ENCODE peak calls at places on chromosomes 16 and 17, in eight cellular contexts. W is fibroblast of lung, I is HCT116, A is neural progenitor cell, Z is mammary epithelial cell, L is GM12878, V is astrocyte, R is PC-3. G is an unnamed sample.
A peak's percentile ranks its signal among the peaks of the same experiment; 100 is the strongest.

GRCh38 chr17:27855454-27855853 is 37.7 kb downstream of the LYRM9 start:
- DNase-seq in W (no peak), I (no peak), A (no peak), Z (no peak), L (no peak), V (no peak), R (no peak), G (no peak)

GRCh38 chr17:58184308-58184985 is 8.1 kb upstream of the EPX start:
- DNase-seq in W (peak; percentile 86), I (peak; percentile 55), A (peak; percentile 27), Z (peak; percentile 91), L (no peak), V (peak; percentile 81), R (peak; percentile 81), G (no peak)

GRCh38 chr17:78272181-78272913 is 40.9 kb downstream of the TMEM235 start:
- DNase-seq in W (peak; percentile 46), I (no peak), A (peak; percentile 65), Z (peak; percentile 99), L (no peak), V (peak; percentile 40), R (peak; percentile 47), G (no peak)

GRCh38 chr16:50671644-50672260 is 9.4 kb downstream of the SNX20 start:
- DNase-seq in W (no peak), I (peak; percentile 64), A (peak; percentile 52), Z (peak; percentile 26), L (no peak), V (no peak), R (peak; percentile 48), G (no peak)

GRCh38 chr16:67672739-67673662 is 6.4 kb downstream of the C16orf86 start:
- DNase-seq in W (peak; percentile 65), I (peak; percentile 42), A (peak; percentile 80), Z (peak; percentile 39), L (no peak), V (peak; percentile 47), R (peak; percentile 59), G (no peak)

GRCh38 chr17:72205801-72206200 is 85.0 kb downstream of the SOX9 start:
- DNase-seq in W (no peak), I (no peak), A (no peak), Z (no peak), L (no peak), V (no peak), R (no peak), G (no peak)

GRCh38 chr17:83103200-83103937 is 24.0 kb downstream of the METRNL start:
- DNase-seq in W (no peak), I (peak; percentile 66), A (peak; percentile 77), Z (no peak), L (no peak), V (no peak), R (peak; percentile 73), G (no peak)

GRCh38 chr17:11446316-11446715 is 152.0 kb upstream of the DNAH9 start:
- DNase-seq in W (no peak), I (no peak), A (no peak), Z (no peak), L (no peak), V (no peak), R (no peak), G (no peak)

GRCh38 chr17:30200086-30200485 is 35.4 kb downstream of the SLC6A4 start:
- DNase-seq in W (no peak), I (no peak), A (no peak), Z (no peak), L (no peak), V (no peak), R (no peak), G (no peak)

GRCh38 chr17:45577571-45578279 is 87.2 kb upstream of the PLEKHM1 start:
- DNase-seq in W (no peak), I (no peak), A (no peak), Z (no peak), L (no peak), V (no peak), R (no peak), G (no peak)

GRCh38 chr16:88453621-88454314 is 688 bp downstream of the ZFPM1 start:
- DNase-seq in W (no peak), I (no peak), A (peak; percentile 52), Z (peak; percentile 23), L (no peak), V (no peak), R (no peak), G (no peak)

GRCh38 chr16:59886021-59886420 is 1151.9 kb upstream of the GOT2 start:
- DNase-seq in W (peak; percentile 93), I (no peak), A (no peak), Z (peak; percentile 73), L (no peak), V (peak; percentile 92), R (peak; percentile 46), G (peak; percentile 28)

GRCh38 chr17:42560246-42560645 is 1.7 kb upstream of the COASY start:
- DNase-seq in W (no peak), I (no peak), A (no peak), Z (no peak), L (no peak), V (no peak), R (no peak), G (no peak)

GRCh38 chr17:1967092-1967662 is 58.0 kb downstream of the RTN4RL1 start:
- DNase-seq in W (no peak), I (no peak), A (peak; percentile 25), Z (no peak), L (no peak), V (no peak), R (no peak), G (no peak)

GRCh38 chr17:56297142-56297541 is 143.9 kb downstream of the ANKFN1 start:
- DNase-seq in W (peak; percentile 57), I (no peak), A (no peak), Z (no peak), L (no peak), V (peak; percentile 35), R (no peak), G (no peak)

GRCh38 chr16:28616636-28617035 is 6.8 kb upstream of the SULT1A1 start:
- DNase-seq in W (no peak), I (no peak), A (no peak), Z (no peak), L (no peak), V (no peak), R (no peak), G (peak; percentile 56)

GRCh38 chr16:65781363-65781762 is 585.1 kb upstream of the CDH5 start:
- DNase-seq in W (peak; percentile 61), I (no peak), A (no peak), Z (no peak), L (no peak), V (peak; percentile 46), R (no peak), G (no peak)
- H3K9ac ChIP-seq in W (no peak overlapping the region), I (no peak overlapping the region), A (no peak overlapping the region), Z (no peak overlapping the region), L (no peak overlapping the region), V (no peak overlapping the region), R (no peak overlapping the region), G (no peak overlapping the region)

GRCh38 chr16:798666-799065 is 1.9 kb downstream of the GNG13 start:
- DNase-seq in W (no peak), I (no peak), A (no peak), Z (no peak), L (no peak), V (no peak), R (no peak), G (no peak)

GRCh38 chr16:799111-799947 is 1.2 kb downstream of the GNG13 start:
- DNase-seq in W (no peak), I (no peak), A (no peak), Z (no peak), L (no peak), V (no peak), R (no peak), G (no peak)

GRCh38 chr16:801584-802363 is 1.2 kb upstream of the GNG13 start:
- DNase-seq in W (no peak), I (no peak), A (no peak), Z (no peak), L (no peak), V (no peak), R (no peak), G (no peak)

GRCh38 chr16:800834-801488 is 427 bp upstream of the GNG13 start:
- DNase-seq in W (no peak), I (no peak), A (no peak), Z (no peak), L (no peak), V (no peak), R (no peak), G (no peak)

GRCh38 chr16:799948-800833 is at the start of gene GNG13:
- DNase-seq in W (no peak), I (no peak), A (peak; percentile 84), Z (no peak), L (no peak), V (no peak), R (no peak), G (no peak)
- TF ChIP-seq EZH2 in W (peak; percentile 88), I (no peak), A (no peak), Z (peak; percentile 36), L (no peak), V (peak; percentile 91), R (no peak), G (no peak)

GRCh38 chr16:1942810-1943726 is at the start of gene MSRB1:
- DNase-seq in W (peak; percentile 95), I (peak; percentile 95), A (peak; percentile 100), Z (peak; percentile 97), L (peak; percentile 91), V (peak; percentile 90), R (peak; percentile 96), G (peak; percentile 83)

GRCh38 chr16:1940273-1941161 is 2.5 kb downstream of the MSRB1 start:
- DNase-seq in W (no peak), I (no peak), A (no peak), Z (no peak), L (no peak), V (no peak), R (no peak), G (no peak)

GRCh38 chr16:1938910-1939309 is 4.1 kb downstream of the MSRB1 start:
- DNase-seq in W (no peak), I (no peak), A (no peak), Z (no peak), L (no peak), V (no peak), R (no peak), G (no peak)

GRCh38 chr16:1941924-1942809 is 832 bp downstream of the MSRB1 start:
- DNase-seq in W (peak; percentile 35), I (no peak), A (no peak), Z (peak; percentile 51), L (no peak), V (no peak), R (peak; percentile 52), G (no peak)

GRCh38 chr16:1941162-1941923 is 1.7 kb downstream of the MSRB1 start:
- DNase-seq in W (peak; percentile 96), I (no peak), A (peak; percentile 58), Z (no peak), L (no peak), V (peak; percentile 94), R (no peak), G (no peak)
- H3K9ac ChIP-seq in W (no peak overlapping the region), I (peak overlapping the region; percentile 82), A (no peak overlapping the region), Z (no peak overlapping the region), L (peak overlapping the region; percentile 80), V (peak overlapping the region; percentile 85), R (no peak overlapping the region), G (no peak overlapping the region)

GRCh38 chr17:50571681-50572080 is 11.2 kb downstream of the CACNA1G start:
- DNase-seq in W (no peak), I (no peak), A (no peak), Z (no peak), L (no peak), V (no peak), R (no peak), G (no peak)
- TF ChIP-seq EZH2 in W (no peak), I (no peak), A (no peak), Z (no peak), L (no peak), V (no peak), R (no peak), G (no peak)